ENCODE peak calls at places on chromosomes 16 and 17, in five cellular contexts. V is AG10803, C is neural progenitor cell, P is adrenal gland, Q is RWPE1. M is an unnamed sample.

GRCh38 chr17:6924121-6924676 is 71.7 kb upstream of the ALOX12 start:
- DNase-seq in V (peak; percentile 52), P (no peak), Q (no peak), C (no peak), M (no peak)

GRCh38 chr16:28218109-28218508 is 6.3 kb upstream of the XPO6 start:
- DNase-seq in C (peak; percentile 31), Q (no peak), P (peak; percentile 65), V (peak; percentile 72), M (no peak)

GRCh38 chr17:17391575-17392370 is 85.0 kb upstream of the MED9 start:
- DNase-seq in P (no peak), V (no peak), C (no peak), Q (no peak), M (no peak)

GRCh38 chr17:6823011-6823442 is 8.5 kb downstream of the TEKT1 start:
- DNase-seq in V (peak; percentile 65), C (no peak), Q (peak; percentile 93), P (no peak), M (no peak)

GRCh38 chr16:26606381-26607150 is 460.2 kb upstream of the C16orf82 start:
- DNase-seq in P (no peak), Q (no peak), V (no peak), C (no peak), M (no peak)

GRCh38 chr17:72476575-72476986 is 355.8 kb downstream of the SOX9 start:
- DNase-seq in C (peak; percentile 89), Q (no peak), V (no peak), P (no peak), M (no peak)

GRCh38 chr17:32719702-32720101 is 157.2 kb downstream of the MYO1D start:
- DNase-seq in P (no peak), C (no peak), Q (no peak), V (no peak), M (no peak)

GRCh38 chr17:8375738-8376259 is 705 bp downstream of the KRABD2 start:
- DNase-seq in V (no peak), Q (no peak), C (peak; percentile 26), P (peak; percentile 53), M (no peak)

GRCh38 chr17:11855306-11855705 is 142.0 kb downstream of the ZNF18 start:
- DNase-seq in V (no peak), P (no peak), C (no peak), Q (no peak), M (no peak)

GRCh38 chr16:35363510-35363909 is 1904.1 kb downstream of the TP53TG3F start:
- DNase-seq in P (no peak), Q (no peak), V (no peak), C (no peak), M (no peak)

GRCh38 chr17:76441681-76442340 is 11.1 kb downstream of the UBE2O start:
- DNase-seq in V (no peak), P (no peak), C (peak; percentile 48), Q (no peak), M (no peak)

GRCh38 chr17:76925333-76925935 is 57.2 kb downstream of the MGAT5B start:
- DNase-seq in Q (no peak), C (no peak), P (peak; percentile 70), V (no peak), M (no peak)

GRCh38 chr17:75267146-75267402 is 4.0 kb downstream of the MIF4GD start:
- DNase-seq in C (no peak), Q (no peak), P (no peak), V (no peak), M (no peak)

GRCh38 chr17:2517539-2517938 is 5.9 kb upstream of the METTL16 start:
- DNase-seq in P (no peak), Q (no peak), C (no peak), V (no peak), M (no peak)

GRCh38 chr17:66580178-66580577 is 254.7 kb upstream of the CACNG5 start:
- DNase-seq in V (peak; percentile 18), C (peak; percentile 67), Q (no peak), P (peak; percentile 63), M (no peak)

GRCh38 chr17:72560303-72561247 is 439.8 kb downstream of the SOX9 start:
- DNase-seq in C (peak; percentile 80), P (no peak), V (peak; percentile 34), Q (peak; percentile 72), M (no peak)

GRCh38 chr16:83402969-83403368 is 404.8 kb upstream of the HSBP1 start:
- DNase-seq in P (no peak), C (no peak), Q (peak; percentile 13), V (peak; percentile 38), M (no peak)

GRCh38 chr16:85634747-85635544 is 21.8 kb downstream of the GSE1 start:
- DNase-seq in C (no peak), V (no peak), Q (no peak), P (no peak), M (no peak)

GRCh38 chr16:83882118-83882879 is 16.6 kb upstream of the MLYCD start:
- DNase-seq in C (peak; percentile 59), P (no peak), Q (no peak), V (no peak), M (no peak)

GRCh38 chr17:77836557-77837041 is 121.9 kb upstream of the TNRC6C start:
- DNase-seq in Q (peak; percentile 79), P (no peak), C (no peak), V (peak; percentile 36), M (no peak)

GRCh38 chr16:56608876-56609462 is 585 bp downstream of the MT2A start:
- DNase-seq in V (no peak), C (peak; percentile 45), Q (no peak), P (peak; percentile 47), M (no peak)

GRCh38 chr17:48814504-48814903 is 2.5 kb downstream of the TTLL6 start:
- DNase-seq in Q (peak; percentile 80), V (peak; percentile 17), C (peak; percentile 80), P (peak; percentile 76), M (no peak)

GRCh38 chr16:6684076-6684673 is 648.5 kb upstream of the RBFOX1 start:
- DNase-seq in Q (peak; percentile 8), P (peak; percentile 28), V (no peak), C (peak; percentile 65), M (no peak)

GRCh38 chr16:87918314-87918713 is 18.0 kb downstream of the CA5A start:
- DNase-seq in Q (no peak), C (no peak), P (peak; percentile 85), V (peak; percentile 77), M (no peak)

GRCh38 chr16:17518441-17518840 is 47.7 kb upstream of the XYLT1 start:
- DNase-seq in V (peak; percentile 22), Q (peak; percentile 72), P (no peak), C (no peak), M (no peak)

GRCh38 chr17:58568050-58568830 is 53.8 kb upstream of the MTMR4 start:
- DNase-seq in Q (no peak), P (no peak), V (no peak), C (no peak), M (no peak)

GRCh38 chr17:58574025-58574424 is 59.6 kb upstream of the MTMR4 start:
- DNase-seq in Q (no peak), V (no peak), P (no peak), C (no peak), M (no peak)

GRCh38 chr17:58572846-58573245 is 58.4 kb upstream of the MTMR4 start:
- DNase-seq in V (no peak), Q (no peak), C (peak; percentile 41), P (no peak), M (no peak)

GRCh38 chr17:58569216-58569615 is 54.8 kb upstream of the MTMR4 start:
- DNase-seq in C (no peak), P (no peak), Q (no peak), V (no peak), M (no peak)

DNA sequence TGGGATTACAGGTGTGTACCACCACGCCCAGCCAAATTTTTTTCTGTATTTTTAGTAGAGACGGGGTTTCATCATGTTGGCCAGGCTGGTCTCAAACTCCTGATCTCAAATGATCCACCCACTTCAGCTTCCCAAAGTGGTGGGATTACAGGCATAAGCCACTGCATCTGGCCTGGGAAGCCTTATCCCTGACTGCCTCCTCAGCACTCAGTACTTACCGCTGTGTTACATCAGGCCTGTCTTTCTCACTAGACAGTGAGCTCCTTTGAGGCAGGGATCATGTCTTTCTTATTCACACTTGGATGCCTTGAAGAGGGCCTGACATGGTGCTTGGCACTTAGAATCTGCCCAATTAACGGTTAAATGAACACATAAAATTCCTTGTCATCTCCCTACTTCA is 56.3 kb upstream of the MTMR4 start:
- DNase-seq in P (no peak), C (peak; percentile 23), Q (no peak), V (no peak), M (no peak)
- TF ChIP-seq CTCF in P (no peak), C (no peak), Q (no peak), V (no peak), M (no peak)

GRCh38 chr16:22977294-22977697 is 163.3 kb downstream of the HS3ST2 start:
- DNase-seq in C (peak; percentile 54), P (no peak), V (peak; percentile 6), Q (peak; percentile 8), M (no peak)
- TF ChIP-seq CTCF in C (peak; percentile 50), P (peak; percentile 17), V (peak; percentile 28), Q (peak; percentile 33), M (peak; percentile 56)

DNA sequence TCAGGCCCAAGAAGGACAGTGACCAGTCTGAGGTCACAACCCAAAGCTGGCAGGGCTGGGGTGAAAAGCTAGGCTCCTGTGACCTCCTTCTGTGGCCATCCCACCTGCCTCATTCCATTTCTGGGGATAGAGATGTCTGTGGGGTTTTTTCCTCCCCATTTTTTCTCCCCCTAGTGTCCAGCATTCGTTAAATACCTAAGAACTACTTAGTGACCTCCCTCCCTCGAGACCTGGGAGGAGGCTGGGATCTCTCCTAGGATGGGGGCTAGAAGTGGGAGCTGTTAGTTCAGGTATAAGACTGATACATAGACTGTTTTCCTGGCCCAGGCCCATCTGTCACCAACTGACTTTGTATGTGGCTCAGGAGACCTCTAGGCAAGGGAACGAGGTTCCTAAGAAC is 20.5 kb upstream of the STAC2 start:
- DNase-seq in Q (no peak), C (no peak), V (no peak), P (no peak), M (no peak)
- TF ChIP-seq CTCF in Q (no peak), C (no peak), V (no peak), P (no peak), M (no peak)

DNA sequence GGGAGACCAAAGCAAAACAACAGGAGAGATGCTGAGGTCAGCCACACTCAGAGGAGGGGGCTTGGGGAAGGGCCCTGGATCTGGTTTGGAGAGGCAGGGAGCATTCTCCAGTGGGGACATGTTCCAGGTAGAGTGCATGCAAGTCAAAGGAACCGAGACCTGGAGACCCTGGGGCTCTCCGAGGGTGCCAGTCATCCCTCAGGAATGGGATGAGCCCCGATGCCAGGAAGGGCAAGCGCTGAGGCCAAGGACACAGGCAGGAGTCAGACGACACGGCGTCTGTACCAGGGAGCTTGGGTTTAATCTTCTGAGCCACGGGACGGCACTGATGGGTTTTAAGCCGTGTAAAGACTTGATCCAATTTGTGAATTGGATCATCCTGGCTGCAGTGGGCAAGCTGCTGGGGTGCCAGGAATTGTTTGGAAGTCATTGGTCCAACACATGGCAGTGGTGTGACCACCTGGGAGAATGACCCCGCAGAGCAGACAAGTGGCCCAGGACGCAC is 32.9 kb upstream of the ANKRD40CL start:
- DNase-seq in P (peak; percentile 48), Q (no peak), C (no peak), V (no peak), M (no peak)
- TF ChIP-seq CTCF in P (no peak), Q (no peak), C (no peak), V (no peak), M (no peak)

GRCh38 chr17:45990836-45991235 is 8.2 kb upstream of the STH start:
- DNase-seq in Q (no peak), V (no peak), C (no peak), P (no peak), M (no peak)
- TF ChIP-seq CTCF in Q (no peak), V (no peak), C (no peak), P (no peak), M (no peak)

M was measured in type B pancreatic cell.